ENCODE peak calls at places on chromosomes 7 and 10, in five cellular contexts. N is lower leg skin; V is GM12865; T is uterus; M is CD8-positive, alpha-beta T cell. Y is an unnamed sample.

GRCh38 chr10:92238586-92239098 is 52.2 kb downstream of the CPEB3 start:
- DNase-seq in N (peak; percentile 92), M (no peak), T (peak; percentile 59), V (peak; percentile 17), Y (peak; percentile 97)

GRCh38 chr10:66783296-66783695 is 142.5 kb upstream of the LRRTM3 start:
- DNase-seq in T (no peak), M (no peak), V (no peak), N (no peak), Y (peak; percentile 2)

GRCh38 chr7:868189-868486 is 8.2 kb upstream of the GET4 start:
- DNase-seq in V (no peak), N (no peak), T (no peak), M (no peak), Y (no peak)

GRCh38 chr7:131544449-131545425 is 11.7 kb downstream of the PODXL start:
- DNase-seq in N (no peak), M (no peak), T (peak; percentile 44), V (peak; percentile 18), Y (no peak)

GRCh38 chr7:38881015-38881414 is 28.0 kb downstream of the VPS41 start:
- DNase-seq in N (no peak), V (no peak), M (no peak), T (no peak), Y (peak; percentile 3)

GRCh38 chr7:131276190-131276589 is 51.5 kb upstream of the MKLN1 start:
- DNase-seq in V (no peak), N (no peak), T (no peak), M (no peak), Y (no peak)

GRCh38 chr10:2477154-2477553 is 590.2 kb upstream of the PFKP start:
- DNase-seq in V (no peak), T (no peak), N (no peak), M (no peak), Y (no peak)

GRCh38 chr10:99560277-99561126 is 27.8 kb downstream of the NKX2-3 start:
- DNase-seq in N (no peak), M (peak; percentile 7), V (peak; percentile 36), T (peak; percentile 15), Y (peak; percentile 70)

GRCh38 chr7:148211641-148212040 is 378.9 kb upstream of the C7orf33 start:
- DNase-seq in N (no peak), T (no peak), V (no peak), M (no peak), Y (no peak)

GRCh38 chr10:44016589-44017482 is 368.1 kb downstream of the CXCL12 start:
- DNase-seq in M (no peak), T (peak; percentile 45), V (peak; percentile 25), N (no peak), Y (no peak)

GRCh38 chr7:120473352-120473751 is 200.4 kb downstream of the KCND2 start:
- DNase-seq in V (no peak), M (no peak), T (no peak), N (no peak), Y (no peak)

GRCh38 chr7:93551063-93551895 is 23.2 kb downstream of the CALCR start:
- DNase-seq in M (no peak), V (peak; percentile 52), T (no peak), N (no peak), Y (peak; percentile 62)

GRCh38 chr7:116173051-116174028 is 37.0 kb upstream of the TES start:
- DNase-seq in N (no peak), M (no peak), V (peak; percentile 68), T (no peak), Y (peak; percentile 74)

GRCh38 chr7:54260868-54261475 is 281.2 kb upstream of the VSTM2A start:
- DNase-seq in N (no peak), T (no peak), M (no peak), V (no peak), Y (peak; percentile 93)

GRCh38 chr10:127871631-127872010 is 21.1 kb downstream of the CLRN3 start:
- DNase-seq in N (peak; percentile 52), V (no peak), M (no peak), T (no peak), Y (no peak)

GRCh38 chr10:127872011-127872741 is 20.6 kb downstream of the CLRN3 start:
- DNase-seq in M (no peak), V (no peak), T (no peak), N (peak; percentile 74), Y (peak; percentile 66)

GRCh38 chr10:127874966-127875765 is 17.6 kb downstream of the CLRN3 start:
- DNase-seq in N (peak; percentile 78), V (no peak), T (no peak), M (no peak), Y (peak; percentile 64)

GRCh38 chr10:127873901-127874470 is 18.8 kb downstream of the CLRN3 start:
- DNase-seq in T (no peak), N (peak; percentile 78), V (no peak), M (no peak), Y (no peak)

GRCh38 chr10:127872871-127873600 is 19.7 kb downstream of the CLRN3 start:
- DNase-seq in V (no peak), T (no peak), N (peak; percentile 49), M (no peak), Y (no peak)
- TF ChIP-seq CTCF in V (no peak), T (no peak), N (no peak), M (no peak), Y (no peak)

GRCh38 chr7:91880016-91880412 is 488 bp downstream of the MTERF1 start:
- DNase-seq in M (no peak), N (no peak), V (no peak), T (no peak), Y (peak; percentile 7)
- H3K4me3 ChIP-seq in M (peak overlapping the region; percentile 78), N (peak overlapping the region; percentile 93), V (peak overlapping the region; percentile 58), T (peak overlapping the region; percentile 58), Y (peak overlapping the region; percentile 60)

DNA sequence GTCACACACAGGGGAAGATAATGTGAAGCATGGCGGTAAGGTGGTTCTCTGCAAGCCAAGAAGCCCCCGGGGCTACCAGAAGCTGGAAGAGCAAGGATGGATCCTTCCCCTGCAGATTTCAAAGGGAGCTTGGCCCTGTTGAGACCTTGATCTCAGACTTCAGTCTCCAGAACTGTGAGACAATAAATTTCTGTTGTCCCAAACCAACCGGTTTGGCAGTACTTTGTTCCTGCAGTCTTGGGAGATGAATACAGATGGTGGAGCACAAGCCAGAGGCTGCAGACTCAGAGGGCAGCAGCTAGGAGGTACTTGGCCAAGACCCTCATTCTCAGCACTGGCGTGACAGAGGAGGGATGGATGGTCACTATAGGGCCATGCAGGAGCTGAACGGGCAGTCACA is 387.4 kb downstream of the TNS3 start:
- DNase-seq in M (no peak), N (no peak), T (no peak), V (no peak), Y (peak; percentile 20)
- TF ChIP-seq CTCF in M (no peak), N (no peak), T (no peak), V (no peak), Y (no peak)

GRCh38 chr10:21499580-21499909 is 25.9 kb downstream of the SKIDA1 start:
- DNase-seq in T (no peak), M (no peak), N (no peak), V (no peak), Y (no peak)

GRCh38 chr10:21501109-21501508 is 24.4 kb downstream of the SKIDA1 start:
- DNase-seq in N (peak; percentile 72), V (no peak), M (no peak), T (no peak), Y (no peak)

GRCh38 chr10:21500578-21500910 is 24.9 kb downstream of the SKIDA1 start:
- DNase-seq in M (no peak), N (peak; percentile 83), V (no peak), T (no peak), Y (no peak)

GRCh38 chr10:21498977-21499376 is 26.5 kb downstream of the SKIDA1 start:
- DNase-seq in N (peak; percentile 26), M (no peak), V (no peak), T (no peak), Y (no peak)

DNA sequence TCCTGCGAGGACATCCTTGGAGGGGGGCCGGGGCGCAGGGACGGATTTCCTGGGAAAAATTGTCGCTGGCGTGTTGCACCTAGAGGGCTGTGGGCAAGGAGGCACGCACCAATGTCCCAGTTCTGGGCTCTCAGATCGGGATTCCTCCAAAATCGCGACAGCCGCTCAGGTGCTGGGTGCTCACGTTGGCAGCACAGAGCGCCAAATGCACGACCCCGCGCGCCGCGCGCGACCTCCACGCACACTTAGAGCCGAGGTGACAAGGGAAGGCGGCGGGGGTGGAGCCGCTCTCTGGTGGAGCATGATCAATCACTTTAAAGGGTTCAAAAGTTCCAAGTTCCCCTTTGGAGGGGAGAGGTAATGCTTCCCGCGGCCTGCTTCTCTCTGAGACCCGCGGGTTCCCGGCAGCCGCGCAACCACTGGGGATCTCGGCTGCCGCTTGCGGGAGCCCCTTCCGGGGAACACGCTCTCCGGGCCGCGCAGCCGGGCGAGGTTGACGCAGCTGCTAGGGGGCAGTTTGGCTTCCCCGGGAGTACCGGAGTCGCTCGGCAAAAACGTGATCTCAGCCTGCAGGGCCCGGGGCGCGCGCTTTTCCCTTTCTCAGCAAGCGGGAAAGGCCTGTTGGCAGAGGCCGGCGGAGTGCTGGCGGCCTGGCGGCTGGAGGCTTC is 25.4 kb downstream of the SKIDA1 start:
- DNase-seq in V (no peak), M (no peak), T (no peak), N (peak; percentile 81), Y (no peak)
- H3K4me3 ChIP-seq in V (peak overlapping the region; percentile 31), M (no peak overlapping the region), T (no peak overlapping the region), N (no peak overlapping the region), Y (no peak overlapping the region)

GRCh38 chr10:127715782-127716378 is 21.1 kb upstream of the FOXI2 start:
- DNase-seq in N (no peak), V (peak; percentile 20), T (no peak), M (no peak), Y (peak; percentile 49)
- TF ChIP-seq CTCF in N (no peak), V (peak; percentile 19), T (peak; percentile 58), M (no peak), Y (peak; percentile 30)

DNA sequence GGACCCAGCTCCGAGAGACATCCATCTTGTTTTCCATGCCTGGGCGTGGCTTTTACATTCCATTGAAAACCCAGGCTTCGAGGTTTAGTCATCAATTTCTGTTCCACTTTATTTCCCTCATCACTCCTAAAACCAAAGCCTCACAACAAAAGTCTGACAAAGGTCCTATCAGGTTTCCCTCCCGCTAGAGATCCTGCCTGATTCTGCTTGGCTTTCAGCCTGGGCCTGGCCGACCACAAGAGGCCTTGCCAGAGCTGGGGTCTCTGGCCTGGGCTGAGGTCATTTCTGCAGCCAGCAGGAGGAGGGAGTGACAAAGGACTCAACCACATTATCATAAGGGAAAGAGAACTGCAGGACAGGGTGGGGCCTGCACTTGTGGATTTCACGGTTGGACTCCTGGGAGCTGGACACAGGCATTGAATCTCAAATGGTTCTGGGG is 167.0 kb downstream of the FANK1 start:
- DNase-seq in T (no peak), N (no peak), V (no peak), M (no peak), Y (peak; percentile 73)
- H3K4me3 ChIP-seq in T (no peak overlapping the region), N (no peak overlapping the region), V (no peak overlapping the region), M (no peak overlapping the region), Y (no peak overlapping the region)

DNA sequence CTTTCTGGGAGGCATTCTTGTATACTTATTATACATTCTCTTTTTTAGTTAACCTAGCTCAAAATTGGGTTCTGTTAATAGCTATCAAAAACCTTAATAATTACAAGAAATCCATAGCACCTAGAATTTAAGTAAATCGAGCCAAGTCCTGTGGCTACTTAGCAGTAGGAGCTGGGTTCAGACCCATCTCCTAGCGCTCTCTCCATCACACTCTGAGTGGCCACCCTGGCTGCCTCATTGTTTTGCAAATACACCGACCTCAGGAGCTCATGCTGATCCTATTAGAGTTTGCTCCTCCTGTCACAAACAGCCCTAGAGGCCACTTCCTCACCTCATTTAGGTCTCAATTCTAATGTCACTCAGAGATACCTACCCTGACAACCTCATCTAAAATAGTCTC is 46.2 kb upstream of the OSBPL3 start:
- DNase-seq in N (no peak), M (no peak), T (no peak), V (no peak), Y (no peak)
- TF ChIP-seq CTCF in N (no peak), M (no peak), T (no peak), V (no peak), Y (no peak)

GRCh38 chr10:21514101-21514807 is 11.2 kb downstream of the SKIDA1 start:
- DNase-seq in T (no peak), M (no peak), N (no peak), V (no peak), Y (no peak)
- H3K4me3 ChIP-seq in T (no peak overlapping the region), M (no peak overlapping the region), N (no peak overlapping the region), V (no peak overlapping the region), Y (no peak overlapping the region)

Y was measured in epithelial cell of esophagus.